ENCODE peak calls at places on chromosome 21, in seven cellular contexts. H is immature natural killer cell; N is activated effector memory CD4-positive, alpha-beta T cell treated with Interleukin-2 at 50 U/mL for 16 hours; W is aorta; D is astrocyte of the cerebellum; A is nephron progenitor cell; V is stimulated activated CD4-positive, alpha-beta T cell treated with anti-CD3 and anti-CD28 coated beads, Interleukin-4, amount 100 ng/mL, for 1 hour. M is an unnamed sample.

GRCh38 chr21:35336534-35336933 is 287.4 kb upstream of the RUNX1 start:
- DNase-seq in N (no peak), H (no peak), A (no peak), D (no peak), V (no peak), W (no peak), M (no peak)

GRCh38 chr21:43818685-43819084 is 29.3 kb downstream of the RRP1 start:
- DNase-seq in A (no peak), D (no peak), H (no peak), W (peak), N (no peak), V (no peak), M (no peak)

GRCh38 chr21:29025328-29025713 is 853 bp downstream of the USP16 start:
- DNase-seq in V (no peak), W (no peak), H (no peak), A (no peak), N (no peak), D (no peak), M (no peak)

GRCh38 chr21:15775981-15776380 is 46.2 kb downstream of the USP25 start:
- DNase-seq in N (no peak), H (no peak), A (no peak), W (no peak), D (peak), V (no peak), M (no peak)

GRCh38 chr21:34989337-34990151 is 59.6 kb downstream of the RUNX1 start:
- DNase-seq in W (no peak), A (no peak), D (peak), H (no peak), V (peak), N (no peak), M (no peak)

GRCh38 chr21:23977971-23978370 is 1629.3 kb downstream of the MRPL39 start:
- DNase-seq in H (no peak), V (no peak), A (no peak), W (no peak), N (no peak), D (peak), M (no peak)

GRCh38 chr21:37982496-37983318 is 66.5 kb upstream of the KCNJ6 start:
- DNase-seq in A (no peak), W (no peak), V (no peak), H (no peak), N (no peak), D (no peak), M (no peak)

GRCh38 chr21:33198346-33199135 is 31.2 kb upstream of the IFNAR2 start:
- DNase-seq in A (no peak), D (no peak), W (peak), N (no peak), H (no peak), V (no peak), M (no peak)

GRCh38 chr21:44994016-44994365 is 54.2 kb downstream of the SLX9 start:
- DNase-seq in A (no peak), W (no peak), N (no peak), H (no peak), V (no peak), D (no peak), M (no peak)

GRCh38 chr21:43866659-43867331 is 1.8 kb downstream of the AGPAT3 start:
- DNase-seq in A (no peak), H (no peak), W (no peak), N (peak), V (peak), D (no peak), M (no peak)

GRCh38 chr21:27246741-27247140 is 279.9 kb upstream of the ADAMTS5 start:
- DNase-seq in W (no peak), V (no peak), N (no peak), D (no peak), A (no peak), H (no peak), M (no peak)

GRCh38 chr21:16145479-16145878 is 415.7 kb downstream of the USP25 start:
- DNase-seq in H (no peak), V (no peak), N (no peak), D (no peak), W (no peak), A (no peak), M (no peak)

GRCh38 chr21:45861156-45861870 is 120.3 kb upstream of the COL6A1 start:
- DNase-seq in V (no peak), D (no peak), N (no peak), A (no peak), W (no peak), H (peak), M (no peak)

GRCh38 chr21:42741056-42741455 is 87.6 kb downstream of the PDE9A start:
- DNase-seq in A (no peak), V (no peak), W (no peak), H (no peak), N (no peak), D (no peak), M (no peak)

GRCh38 chr21:34642211-34643075 is 26.4 kb upstream of the CLIC6 start:
- DNase-seq in W (no peak), A (no peak), N (no peak), D (peak), V (no peak), H (no peak), M (no peak)

GRCh38 chr21:38478782-38479181 is 19.5 kb downstream of the ERG start:
- DNase-seq in N (no peak), V (no peak), A (no peak), D (no peak), H (peak), W (no peak), M (no peak)

GRCh38 chr21:42560517-42561179 is 47.0 kb downstream of the SLC37A1 start:
- DNase-seq in H (no peak), V (no peak), N (no peak), W (peak), A (no peak), D (no peak), M (no peak)

GRCh38 chr21:41208946-41209345 is 41.0 kb downstream of the BACE2 start:
- DNase-seq in V (no peak), N (no peak), H (no peak), D (no peak), W (no peak), A (no peak), M (no peak)

GRCh38 chr21:35470522-35470921 is 421.4 kb upstream of the RUNX1 start:
- DNase-seq in D (no peak), N (no peak), W (no peak), A (no peak), V (no peak), H (no peak), M (no peak)

GRCh38 chr21:36164427-36164784 is 7.8 kb downstream of the DOP1B start:
- DNase-seq in N (no peak), V (no peak), H (no peak), W (no peak), A (no peak), D (no peak), M (no peak)

GRCh38 chr21:43369124-43369523 is 57.8 kb downstream of the SIK1 start:
- DNase-seq in D (no peak), H (no peak), A (no peak), N (no peak), W (no peak), V (no peak), M (no peak)

GRCh38 chr21:44938976-44939531 is 775 bp upstream of the SLX9 start:
- DNase-seq in W (peak), A (no peak), H (no peak), N (no peak), D (no peak), V (no peak), M (no peak)

GRCh38 chr21:41228958-41229357 is 61.0 kb downstream of the BACE2 start:
- DNase-seq in A (no peak), W (no peak), H (no peak), D (no peak), N (no peak), V (no peak), M (no peak)

GRCh38 chr21:17688912-17689874 is 76.5 kb upstream of the BTG3 start:
- DNase-seq in N (peak), H (peak), D (peak), A (no peak), W (peak), V (peak), M (no peak)

GRCh38 chr21:34807881-34808568 is 139.2 kb downstream of the CLIC6 start:
- DNase-seq in N (peak), H (peak), A (no peak), D (peak), W (peak), V (peak), M (peak)

GRCh38 chr21:17777321-17777720 is 41.8 kb downstream of the C21orf91 start:
- DNase-seq in H (no peak), A (no peak), N (no peak), V (no peak), W (no peak), D (no peak), M (no peak)

GRCh38 chr21:14569868-14570267 is 23.8 kb upstream of the SAMSN1 start:
- DNase-seq in A (no peak), H (no peak), N (no peak), D (no peak), W (no peak), V (no peak), M (no peak)

M was measured in AG09319.